ENCODE peak calls at places on chromosomes 13 and 19, in four cellular contexts. K is HepG2, W is GM12878, H is WTC11. O is an unnamed sample.

GRCh38 chr13:66780814-66781213 is 449.3 kb downstream of the PCDH9 start:
- DNase-seq in K (no peak), H (no peak), W (no peak), O (no peak)

GRCh38 chr19:37987356-37988332 is 80.6 kb downstream of the SIPA1L3 start:
- DNase-seq in H (peak), K (peak), W (no peak), O (peak)

GRCh38 chr13:77728265-77728966 is 30.9 kb downstream of the SLAIN1 start:
- DNase-seq in H (no peak), W (no peak), K (no peak), O (no peak)

GRCh38 chr13:59172076-59172475 is 991.7 kb downstream of the DIAPH3 start:
- DNase-seq in H (no peak), W (no peak), K (no peak), O (no peak)

GRCh38 chr19:50668416-50669318 is 19.4 kb downstream of the C19orf81 start:
- DNase-seq in W (no peak), H (no peak), K (no peak), O (no peak)

GRCh38 chr19:861756-862528 is 2.5 kb downstream of the CFD start:
- DNase-seq in H (peak), W (no peak), K (peak), O (peak)

GRCh38 chr13:100537486-100537885 is 51.1 kb downstream of the GGACT start:
- DNase-seq in K (no peak), H (no peak), W (no peak), O (no peak)

GRCh38 chr19:33470686-33471085 is 50.9 kb downstream of the PEPD start:
- DNase-seq in H (no peak), K (no peak), W (no peak), O (no peak)

GRCh38 chr19:14835011-14835410 is at the start of the genes OR7A5 and OR7C1:
- DNase-seq in W (no peak), H (no peak), K (no peak), O (no peak)

GRCh38 chr19:4178990-4179389 is 3.4 kb downstream of the SIRT6 start:
- DNase-seq in K (no peak), W (no peak), H (no peak), O (no peak)

GRCh38 chr13:77751513-77752456 is 54.3 kb downstream of the SLAIN1 start:
- DNase-seq in K (peak), H (peak), W (peak), O (peak)

GRCh38 chr19:15115080-15115479 is 7.9 kb downstream of the SYDE1 start:
- DNase-seq in H (no peak), K (no peak), W (no peak), O (no peak)

GRCh38 chr19:8515317-8515716 is 1.4 kb upstream of the ZNF414 start:
- DNase-seq in W (no peak), K (no peak), H (no peak), O (peak)

GRCh38 chr13:25816239-25816638 is 235.6 kb downstream of the SHISA2 start:
- DNase-seq in H (no peak), W (no peak), K (no peak), O (no peak)

GRCh38 chr19:2551172-2551863 is 75.4 kb downstream of the GADD45B start:
- DNase-seq in H (no peak), W (no peak), K (no peak), O (no peak)

GRCh38 chr13:33231339-33231738 is 54.2 kb downstream of the STARD13 start:
- DNase-seq in H (no peak), K (no peak), W (no peak), O (no peak)

GRCh38 chr19:5246554-5247155 is 94.0 kb downstream of the PTPRS start:
- DNase-seq in K (no peak), H (no peak), W (no peak), O (no peak)

GRCh38 chr13:74250738-74251190 is 116.6 kb upstream of the KLF12 start:
- DNase-seq in W (no peak), K (no peak), H (no peak), O (no peak)

GRCh38 chr19:32876919-32877285 is 7.3 kb upstream of the SLC7A9 start:
- DNase-seq in H (no peak), K (no peak), W (no peak), O (no peak)

GRCh38 chr13:80131204-80131603 is 209.7 kb downstream of the SPRY2 start:
- DNase-seq in H (peak), W (no peak), K (no peak), O (no peak)

GRCh38 chr13:52852444-52852843 is 4.0 kb upstream of the PCDH8 start:
- DNase-seq in W (no peak), K (no peak), H (no peak), O (no peak)

GRCh38 chr13:80235559-80236296 is 105.2 kb downstream of the SPRY2 start:
- DNase-seq in K (no peak), H (no peak), W (no peak), O (no peak)

GRCh38 chr13:98447881-98448641 is 128.8 kb downstream of the STK24 start:
- DNase-seq in H (peak), K (no peak), W (no peak), O (no peak)

GRCh38 chr13:108827637-108828036 is 198.2 kb downstream of the MYO16 start:
- DNase-seq in H (no peak), K (no peak), W (no peak), O (no peak)

GRCh38 chr19:15248648-15249559 is 16.7 kb upstream of the EPHX3 start:
- DNase-seq in H (no peak), W (no peak), K (no peak), O (no peak)

GRCh38 chr13:24802074-24802473 is 38.1 kb downstream of the RNF17 start:
- DNase-seq in H (no peak), W (no peak), K (no peak), O (no peak)

GRCh38 chr19:18421371-18421959 is 2.3 kb downstream of the SSBP4 start:
- DNase-seq in W (no peak), K (no peak), H (no peak), O (no peak)

GRCh38 chr13:51674276-51674675 is 90.0 kb downstream of the WDFY2 start:
- DNase-seq in W (no peak), K (no peak), H (peak), O (no peak)

GRCh38 chr13:40464349-40464748 is 202.1 kb downstream of the FOXO1 start:
- DNase-seq in K (no peak), W (no peak), H (no peak), O (no peak)

GRCh38 chr19:9054768-9055167 is 32.1 kb upstream of the OR1M1 start:
- DNase-seq in K (no peak), W (no peak), H (peak), O (no peak)

GRCh38 chr13:94858856-94859811 is 146.8 kb upstream of the SOX21 start:
- DNase-seq in K (no peak), H (no peak), W (no peak), O (no peak)

GRCh38 chr19:4357921-4358326 is 14.6 kb downstream of the MPND start:
- DNase-seq in H (no peak), K (no peak), W (no peak), O (no peak)

GRCh38 chr19:53037101-53038097 is 7.1 kb upstream of the ERVV-2 start:
- DNase-seq in K (no peak), H (peak), W (no peak), O (peak)

GRCh38 chr13:110888390-110888789 is 26.5 kb downstream of the ANKRD10 start:
- DNase-seq in H (no peak), W (no peak), K (no peak), O (no peak)

GRCh38 chr13:85333511-85333910 is 465.7 kb downstream of the SLITRK6 start:
- DNase-seq in K (no peak), H (no peak), W (no peak), O (no peak)

GRCh38 chr13:114131581-114132418 is 623 bp downstream of the RASA3 start:
- DNase-seq in K (no peak), W (no peak), H (no peak), O (peak)

DNA sequence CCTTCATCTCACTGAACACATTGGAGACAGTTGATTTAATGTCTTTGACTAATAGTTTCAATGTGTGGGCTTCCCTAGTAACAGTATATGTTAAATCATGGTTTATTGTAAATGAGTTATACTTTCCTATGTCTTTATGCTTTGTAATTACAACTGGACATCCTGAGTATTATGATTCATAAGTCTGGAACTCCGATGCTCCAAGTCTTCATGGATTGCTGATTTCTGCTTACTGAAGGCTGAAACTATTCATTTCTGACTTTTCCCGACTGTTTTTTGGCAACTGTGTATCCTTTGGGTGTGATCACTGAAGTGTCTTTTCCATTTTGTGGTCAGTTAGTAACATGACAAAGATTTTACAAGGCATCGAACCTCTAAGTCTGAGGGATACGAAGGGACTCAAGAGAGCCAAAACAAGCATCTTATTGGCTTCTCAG is 20.0 kb upstream of the CD70 start:
- DNase-seq in W (no peak), H (no peak), K (no peak), O (no peak)
- TF ChIP-seq CBFB in W (no peak), H (no peak), K (no peak), O (no peak)

DNA sequence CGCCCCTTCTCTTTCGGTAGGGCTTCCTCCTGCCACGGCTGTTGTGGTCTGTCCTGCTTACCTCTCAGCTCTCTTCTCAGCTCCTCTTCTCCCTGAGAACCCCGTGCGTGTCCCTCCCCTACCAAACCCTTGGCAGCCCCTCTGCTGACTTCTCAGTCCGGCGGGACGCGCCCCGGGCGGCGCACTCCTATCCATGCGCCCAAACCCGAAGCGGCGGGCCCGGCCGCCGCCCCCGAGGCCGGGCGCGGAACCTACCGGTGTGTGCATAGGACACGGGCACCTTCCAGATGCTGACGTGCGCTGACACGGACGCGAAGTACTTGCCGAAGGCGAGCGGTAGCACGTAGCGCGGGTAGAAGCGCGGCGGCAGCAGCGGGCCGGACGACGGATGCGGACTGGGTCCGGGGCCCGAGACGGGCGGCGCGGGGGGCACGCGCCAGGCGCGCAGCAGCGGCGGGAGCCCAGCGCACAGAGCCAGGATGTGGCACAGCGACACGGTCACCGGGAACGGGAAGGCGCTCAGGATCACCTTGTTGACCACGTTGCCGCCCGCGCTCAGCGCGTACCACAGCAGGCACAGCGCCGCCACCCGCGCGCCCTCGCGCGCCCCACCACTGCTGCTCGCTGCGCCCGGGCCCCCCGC is 405 bp downstream of the SLC35E1 start:
- DNase-seq in H (peak), K (no peak), W (no peak), O (no peak)
- TF ChIP-seq CBFB in H (peak), K (no peak), W (no peak), O (no peak)

GRCh38 chr19:56639217-56639616 is 3.7 kb upstream of the SMIM17 start:
- DNase-seq in K (no peak), W (no peak), H (no peak), O (peak)
- TF ChIP-seq CBFB in K (no peak), W (no peak), H (no peak), O (no peak)

DNA sequence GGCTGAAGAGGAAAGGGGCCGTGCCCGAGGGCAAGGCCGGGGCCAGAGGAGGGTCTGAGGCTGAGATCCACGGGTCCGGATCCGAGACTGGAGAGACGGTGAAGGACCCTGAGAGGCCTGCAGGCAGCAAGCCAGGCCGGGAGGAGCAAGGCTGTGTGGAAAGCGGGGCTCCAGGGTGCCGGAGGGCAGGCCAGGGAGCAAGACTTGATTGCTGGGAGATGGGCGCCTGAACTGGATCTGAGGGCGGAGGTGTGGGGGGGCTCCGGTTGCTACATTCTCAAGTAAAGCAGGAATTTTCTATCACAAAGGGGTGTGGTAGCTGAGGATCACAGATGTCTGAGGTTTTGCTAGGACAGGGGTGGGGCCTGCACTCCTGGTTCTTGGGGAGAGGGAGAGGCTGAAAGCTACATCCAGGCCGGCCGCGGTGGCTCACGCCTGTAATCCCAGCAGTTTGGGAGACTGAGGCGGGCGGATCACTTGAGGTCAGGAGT is 3.8 kb downstream of the MAMSTR start:
- DNase-seq in W (no peak), H (no peak), K (no peak), O (no peak)
- TF ChIP-seq CBFB in W (no peak), H (no peak), K (no peak), O (no peak)

DNA sequence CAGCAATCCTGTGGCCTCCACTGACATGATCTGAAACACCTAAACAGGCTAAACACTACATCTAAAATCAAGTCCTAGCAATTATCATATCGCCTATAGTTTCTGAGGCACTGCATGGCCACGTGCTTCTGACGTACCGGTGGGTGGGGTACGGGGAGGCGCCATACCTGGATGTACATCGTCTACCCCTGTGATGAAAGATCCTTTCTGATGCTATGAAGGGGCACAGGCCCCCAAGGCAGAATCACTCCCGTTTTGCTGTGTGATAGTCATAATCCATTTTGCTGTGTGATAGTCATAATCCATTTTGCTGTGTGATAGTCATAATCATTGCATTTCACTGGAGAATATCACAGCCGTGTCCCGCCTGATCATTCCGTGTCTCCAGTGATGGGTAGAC is 118.7 kb upstream of the SOX1 start:
- DNase-seq in K (no peak), H (no peak), W (no peak), O (no peak)
- TF ChIP-seq CBFB in K (no peak), H (no peak), W (no peak), O (no peak)

GRCh38 chr19:47723573-47723923 is 10.3 kb downstream of the EHD2 start:
- DNase-seq in K (peak), H (no peak), W (no peak), O (no peak)
- TF ChIP-seq CBFB in K (no peak), H (no peak), W (no peak), O (no peak)

GRCh38 chr19:54465367-54466109 is 2.0 kb upstream of the LENG9 start:
- DNase-seq in H (no peak), W (no peak), K (no peak), O (no peak)

GRCh38 chr19:54470276-54470887 is 2.7 kb downstream of the CDC42EP5 start:
- DNase-seq in H (no peak), K (no peak), W (no peak), O (no peak)

GRCh38 chr19:54473071-54473941 is at the start of gene CDC42EP5:
- DNase-seq in W (no peak), H (no peak), K (no peak), O (peak)

GRCh38 chr19:54470991-54471782 is 1.9 kb downstream of the CDC42EP5 start:
- DNase-seq in H (peak), W (no peak), K (no peak), O (no peak)

GRCh38 chr19:54469496-54469934 is 3.6 kb downstream of the CDC42EP5 start:
- DNase-seq in K (no peak), H (no peak), W (no peak), O (peak)
- TF ChIP-seq CBFB in K (no peak), H (no peak), W (no peak), O (no peak)

DNA sequence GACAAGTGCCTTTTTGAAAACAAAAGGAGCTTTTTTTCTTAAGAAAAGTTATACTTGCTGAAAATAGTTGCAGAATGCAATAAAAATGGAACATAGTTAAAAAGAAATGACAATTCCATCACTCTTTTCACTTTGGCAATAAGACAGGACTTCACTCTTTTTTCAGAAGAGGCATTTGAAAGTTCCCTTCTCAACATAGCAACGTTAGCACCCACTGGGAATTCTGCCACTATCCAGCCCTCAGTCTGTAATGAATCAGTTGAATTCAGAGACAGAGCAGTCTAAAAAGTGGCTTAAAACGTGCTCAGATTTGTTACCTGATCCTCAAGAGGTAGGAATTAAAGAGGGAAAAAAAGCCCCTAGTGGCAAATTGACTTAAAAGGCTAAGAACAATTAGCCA is 10.2 kb downstream of the RGCC start:
- DNase-seq in K (no peak), H (no peak), W (no peak), O (no peak)
- TF ChIP-seq CBFB in K (no peak), H (no peak), W (no peak), O (no peak)